ENCODE peak calls at places on chromosomes 7 and 10, in four cellular contexts. P is HEK293T, I is HepG2, X is H1. Q is an unnamed sample.

GRCh38 chr7:75928600-75928939 is 13.6 kb downstream of the POR start:
- DNase-seq in P (no peak), I (no peak), X (no peak), Q (peak)

GRCh38 chr10:99344715-99345114 is 15.6 kb downstream of the CNNM1 start:
- DNase-seq in P (no peak), I (no peak), X (no peak), Q (no peak)

GRCh38 chr7:135342887-135343286 is 109.2 kb downstream of the STRA8 start:
- DNase-seq in P (no peak), I (no peak), X (no peak), Q (no peak)

GRCh38 chr10:124636271-124636993 is 107.7 kb downstream of the FAM53B start:
- DNase-seq in P (no peak), I (no peak), X (no peak), Q (no peak)

GRCh38 chr10:117320050-117320665 is 55.1 kb downstream of the PDZD8 start:
- DNase-seq in P (peak), I (peak), X (no peak), Q (no peak)

GRCh38 chr10:4426866-4427265 is 399.1 kb upstream of the AKR1E2 start:
- DNase-seq in P (no peak), I (no peak), X (no peak), Q (no peak)

GRCh38 chr10:28775773-28776172 is 98.5 kb downstream of the BAMBI start:
- DNase-seq in P (no peak), I (no peak), X (no peak), Q (no peak)

GRCh38 chr7:100132697-100133137 is 6.0 kb downstream of the MBLAC1 start:
- DNase-seq in P (peak), I (peak), X (no peak), Q (no peak)

GRCh38 chr7:27141591-27142561 is 1.6 kb downstream of the HOXA5 start:
- DNase-seq in P (no peak), I (peak), X (no peak), Q (no peak)

GRCh38 chr7:35508623-35509400 is 186.1 kb downstream of the HERPUD2 start:
- DNase-seq in P (no peak), I (no peak), X (no peak), Q (no peak)

GRCh38 chr7:34946486-34946885 is 90.8 kb downstream of the DPY19L1 start:
- DNase-seq in P (no peak), I (no peak), X (no peak), Q (no peak)

GRCh38 chr10:132961-133898 is 2.0 kb upstream of the ZMYND11 start:
- DNase-seq in P (no peak), I (peak), X (no peak), Q (no peak)

GRCh38 chr10:52004342-52004949 is 305.1 kb upstream of the CSTF2T start:
- DNase-seq in P (peak), I (peak), X (no peak), Q (no peak)

GRCh38 chr10:34526186-34526585 is 288.9 kb downstream of the PARD3 start:
- DNase-seq in P (no peak), I (no peak), X (no peak), Q (no peak)

GRCh38 chr10:124641282-124642075 is 102.7 kb downstream of the FAM53B start:
- DNase-seq in P (no peak), I (no peak), X (no peak), Q (peak)

GRCh38 chr10:19767876-19768275 is 48.4 kb upstream of the PLXDC2 start:
- DNase-seq in P (no peak), I (no peak), X (peak), Q (no peak)

GRCh38 chr7:74627699-74628411 is 29.7 kb upstream of the GTF2I start:
- DNase-seq in P (peak), I (peak), X (no peak), Q (no peak)

GRCh38 chr10:77004917-77005564 is 632.6 kb downstream of the KCNMA1 start:
- DNase-seq in P (peak), I (peak), X (no peak), Q (no peak)

GRCh38 chr10:131311661-131312260 is at the start of gene TCERG1L:
- DNase-seq in P (no peak), I (no peak), X (no peak), Q (no peak)

GRCh38 chr7:102404005-102404861 is 8.1 kb downstream of the PRKRIP1 start:
- DNase-seq in P (peak), I (peak), X (no peak), Q (no peak)

GRCh38 chr7:92292981-92293380 is 47.2 kb downstream of the ANKIB1 start:
- DNase-seq in P (no peak), I (no peak), X (no peak), Q (no peak)

GRCh38 chr7:108014747-108015682 is 12.1 kb upstream of the LAMB1 start:
- DNase-seq in P (no peak), I (peak), X (no peak), Q (no peak)

GRCh38 chr7:94418851-94419250 is 24.2 kb downstream of the COL1A2 start:
- DNase-seq in P (no peak), I (no peak), X (no peak), Q (no peak)

GRCh38 chr7:111025013-111025412 is 65.9 kb upstream of the LRRN3 start:
- DNase-seq in P (no peak), I (peak), X (no peak), Q (no peak)

GRCh38 chr10:52900564-52900963 is 128.0 kb upstream of the MBL2 start:
- DNase-seq in P (no peak), I (no peak), X (no peak), Q (peak)

GRCh38 chr7:134293029-134293740 is 23.5 kb downstream of the SLC35B4 start:
- DNase-seq in P (no peak), I (peak), X (no peak), Q (peak)

GRCh38 chr7:27784399-27785053 is 44.6 kb downstream of the TAX1BP1 start:
- DNase-seq in P (peak), I (peak), X (no peak), Q (no peak)

GRCh38 chr10:74634995-74635536 is 191.3 kb upstream of the KAT6B start:
- DNase-seq in P (no peak), I (no peak), X (no peak), Q (no peak)

GRCh38 chr10:72319416-72320254 is 35.1 kb downstream of the DNAJB12 start:
- DNase-seq in P (peak), I (peak), X (no peak), Q (no peak)

GRCh38 chr7:128174391-128174790 is 66.7 kb upstream of the LEP start:
- DNase-seq in P (no peak), I (no peak), X (no peak), Q (no peak)

GRCh38 chr10:131444862-131445461 is 133.4 kb upstream of the TCERG1L start:
- DNase-seq in P (no peak), I (no peak), X (no peak), Q (no peak)

GRCh38 chr10:100735345-100736143 is 9.8 kb upstream of the PAX2 start:
- DNase-seq in P (no peak), I (no peak), X (no peak), Q (no peak)

GRCh38 chr7:4694653-4695335 is 12.7 kb downstream of the FOXK1 start:
- DNase-seq in P (no peak), I (no peak), X (no peak), Q (no peak)

GRCh38 chr7:105352018-105352612 is 36.6 kb downstream of the SRPK2 start:
- DNase-seq in P (no peak), I (no peak), X (no peak), Q (peak)

GRCh38 chr10:31390804-31391203 is 71.8 kb downstream of the ZEB1 start:
- DNase-seq in P (no peak), I (no peak), X (no peak), Q (no peak)

GRCh38 chr10:127405221-127405620 is 143.9 kb upstream of the NPS start:
- DNase-seq in P (no peak), I (no peak), X (no peak), Q (no peak)

GRCh38 chr7:29556405-29557195 is 7.0 kb upstream of the PRR15 start:
- DNase-seq in P (no peak), I (no peak), X (no peak), Q (no peak)

GRCh38 chr7:146054909-146055308 is 61.7 kb upstream of the CNTNAP2 start:
- DNase-seq in P (no peak), I (no peak), X (no peak), Q (no peak)

GRCh38 chr7:136925556-136925955 is 57.1 kb downstream of the CHRM2 start:
- DNase-seq in P (no peak), I (no peak), X (no peak), Q (no peak)

GRCh38 chr10:121648493-121648892 is 50.2 kb upstream of the FGFR2 start:
- DNase-seq in P (no peak), I (no peak), X (no peak), Q (no peak)

GRCh38 chr10:121648078-121648477 is 49.8 kb upstream of the FGFR2 start:
- DNase-seq in P (no peak), I (no peak), X (no peak), Q (no peak)

GRCh38 chr10:121647401-121647800 is 49.2 kb upstream of the FGFR2 start:
- DNase-seq in P (no peak), I (no peak), X (no peak), Q (no peak)

GRCh38 chr10:121645696-121646095 is 47.5 kb upstream of the FGFR2 start:
- DNase-seq in P (no peak), I (no peak), X (no peak), Q (no peak)

DNA sequence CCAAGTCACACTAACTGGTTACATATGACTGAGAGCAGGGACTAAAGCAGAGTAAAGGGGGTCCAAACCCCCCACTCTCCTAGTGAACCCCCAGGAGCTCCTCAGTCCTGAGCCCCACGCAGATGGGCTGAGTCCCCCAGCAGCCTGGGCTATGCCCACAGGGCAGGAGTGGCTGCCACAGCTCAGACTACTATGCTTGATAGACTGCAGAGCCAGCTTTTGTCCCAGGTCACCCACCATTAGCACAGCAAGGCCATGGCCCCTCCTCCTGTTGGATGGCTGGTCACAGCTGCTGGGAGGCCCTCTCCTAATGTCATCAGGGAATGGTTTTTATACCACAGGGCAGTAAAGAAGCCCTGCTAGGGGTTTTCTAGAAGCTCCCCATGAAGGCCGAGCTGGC is 46.3 kb upstream of the FGFR2 start:
- DNase-seq in P (no peak), I (no peak), X (no peak), Q (no peak)
- TF ChIP-seq SUZ12 in P (no peak), I (no peak), X (no peak), Q (no peak)

GRCh38 chr10:16606421-16606820 is 84.7 kb upstream of the C1QL3 start:
- DNase-seq in P (no peak), I (no peak), X (no peak), Q (no peak)

GRCh38 chr10:16609195-16609594 is 87.5 kb upstream of the C1QL3 start:
- DNase-seq in P (no peak), I (no peak), X (no peak), Q (no peak)

GRCh38 chr10:16611037-16611436 is 89.4 kb upstream of the C1QL3 start:
- DNase-seq in P (no peak), I (no peak), X (no peak), Q (no peak)

GRCh38 chr10:16606923-16607322 is 85.2 kb upstream of the C1QL3 start:
- DNase-seq in P (no peak), I (no peak), X (no peak), Q (no peak)

DNA sequence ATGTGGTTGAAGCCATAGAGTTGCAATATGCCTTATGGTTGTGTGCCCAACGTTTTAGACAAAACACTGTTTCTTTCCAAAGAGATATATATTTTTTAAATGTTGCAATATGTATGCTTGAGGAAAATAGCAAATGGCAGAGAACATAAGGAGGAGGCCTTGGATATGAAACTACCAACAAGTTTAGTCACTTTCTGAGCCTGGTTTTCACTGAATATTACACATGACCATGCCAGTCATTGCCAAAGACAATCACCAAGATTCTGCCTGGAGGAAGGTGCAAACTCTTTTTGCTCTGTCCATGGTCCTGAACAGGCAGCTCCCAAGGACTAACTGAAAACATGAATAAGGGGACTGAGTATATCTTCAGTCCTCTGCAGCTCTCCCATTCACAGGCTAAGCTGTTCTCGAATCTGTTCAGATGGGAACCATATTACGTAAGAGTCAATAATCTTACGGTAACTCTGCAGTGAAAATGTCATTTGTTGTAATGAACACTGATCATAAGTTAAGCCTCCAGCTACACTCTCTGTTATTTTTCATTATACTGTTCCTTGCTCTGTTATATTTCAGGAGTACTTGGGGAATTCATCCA is 90.6 kb upstream of the C1QL3 start:
- DNase-seq in P (peak), I (peak), X (no peak), Q (no peak)
- TF ChIP-seq SUZ12 in P (no peak), I (no peak), X (no peak), Q (no peak)

GRCh38 chr7:82760831-82761230 is 317.3 kb upstream of the CACNA2D1 start:
- DNase-seq in P (no peak), I (no peak), X (no peak), Q (no peak)
- TF ChIP-seq SUZ12 in P (no peak), I (no peak), X (no peak), Q (no peak)

GRCh38 chr10:67663449-67664087 is 32.4 kb downstream of the CTNNA3 start:
- DNase-seq in P (no peak), I (no peak), X (no peak), Q (no peak)

GRCh38 chr10:67665491-67665890 is 30.5 kb downstream of the CTNNA3 start:
- DNase-seq in P (peak), I (peak), X (no peak), Q (no peak)

GRCh38 chr10:67668448-67668847 is 27.5 kb downstream of the CTNNA3 start:
- DNase-seq in P (no peak), I (peak), X (no peak), Q (no peak)

GRCh38 chr10:67664936-67665335 is 31.1 kb downstream of the CTNNA3 start:
- DNase-seq in P (no peak), I (no peak), X (no peak), Q (no peak)

GRCh38 chr10:67666416-67667043 is 29.5 kb downstream of the CTNNA3 start:
- DNase-seq in P (peak), I (peak), X (no peak), Q (no peak)
- TF ChIP-seq SUZ12 in P (no peak), I (no peak), X (no peak), Q (no peak)

GRCh38 chr7:68439897-68440296 is 1158.4 kb upstream of the AUTS2 start:
- DNase-seq in P (no peak), I (no peak), X (no peak), Q (no peak)

GRCh38 chr7:68444042-68444441 is 1154.2 kb upstream of the AUTS2 start:
- DNase-seq in P (no peak), I (no peak), X (no peak), Q (no peak)

GRCh38 chr7:68442931-68443631 is 1155.2 kb upstream of the AUTS2 start:
- DNase-seq in P (no peak), I (no peak), X (no peak), Q (no peak)

GRCh38 chr7:68440870-68441269 is 1157.4 kb upstream of the AUTS2 start:
- DNase-seq in P (no peak), I (no peak), X (no peak), Q (no peak)

GRCh38 chr7:68441610-68442009 is 1156.7 kb upstream of the AUTS2 start:
- DNase-seq in P (no peak), I (no peak), X (no peak), Q (no peak)
- TF ChIP-seq SUZ12 in P (no peak), I (no peak), X (no peak), Q (no peak)